ENCODE peak calls at places on chromosomes 13 and 19, in five cellular contexts. One of them, this sample, is unnamed.

GRCh38 chr13:38519229-38519910 is 167.5 kb upstream of the FREM2 start:
- DNase-seq in fibroblast of mammary gland: no peak
- DNase-seq in choroid plexus epithelial cell: no peak
- DNase-seq in psoas muscle: no peak
- DNase-seq in heart left ventricle: no peak
- DNase-seq in this sample: no peak

GRCh38 chr13:79197933-79198332 is 208.1 kb downstream of the RBM26 start:
- DNase-seq in fibroblast of mammary gland: no peak
- DNase-seq in choroid plexus epithelial cell: no peak
- DNase-seq in psoas muscle: no peak
- DNase-seq in heart left ventricle: no peak
- DNase-seq in this sample: no peak

GRCh38 chr13:33927315-33927714 is 109.4 kb downstream of the RFC3 start:
- DNase-seq in fibroblast of mammary gland: peak; percentile 94
- DNase-seq in choroid plexus epithelial cell: peak; percentile 60
- DNase-seq in psoas muscle: no peak
- DNase-seq in heart left ventricle: no peak
- DNase-seq in this sample: peak; percentile 70

GRCh38 chr13:112079696-112080095 is 12.7 kb downstream of the SOX1 start:
- DNase-seq in fibroblast of mammary gland: no peak
- DNase-seq in choroid plexus epithelial cell: no peak
- DNase-seq in psoas muscle: no peak
- DNase-seq in heart left ventricle: no peak
- DNase-seq in this sample: no peak

GRCh38 chr13:59103004-59103768 is 1060.5 kb downstream of the DIAPH3 start:
- DNase-seq in fibroblast of mammary gland: peak; percentile 29
- DNase-seq in choroid plexus epithelial cell: peak; percentile 86
- DNase-seq in psoas muscle: no peak
- DNase-seq in heart left ventricle: no peak
- DNase-seq in this sample: peak; percentile 71

GRCh38 chr19:39436350-39436716 is 584 bp upstream of the RPS16 start:
- DNase-seq in fibroblast of mammary gland: no peak
- DNase-seq in choroid plexus epithelial cell: no peak
- DNase-seq in psoas muscle: no peak
- DNase-seq in heart left ventricle: no peak
- DNase-seq in this sample: no peak

GRCh38 chr13:95296326-95296939 is 4.8 kb downstream of the ABCC4 start:
- DNase-seq in fibroblast of mammary gland: no peak
- DNase-seq in choroid plexus epithelial cell: no peak
- DNase-seq in psoas muscle: peak; percentile 42
- DNase-seq in heart left ventricle: peak; percentile 32
- DNase-seq in this sample: no peak

GRCh38 chr13:20118268-20119140 is 42.3 kb downstream of the GJA3 start:
- DNase-seq in fibroblast of mammary gland: peak; percentile 43
- DNase-seq in choroid plexus epithelial cell: peak; percentile 35
- DNase-seq in psoas muscle: peak; percentile 56
- DNase-seq in heart left ventricle: peak; percentile 58
- DNase-seq in this sample: peak; percentile 36

GRCh38 chr13:43751624-43752023 is 35.1 kb downstream of the ENOX1 start:
- DNase-seq in fibroblast of mammary gland: peak; percentile 22
- DNase-seq in choroid plexus epithelial cell: peak; percentile 18
- DNase-seq in psoas muscle: no peak
- DNase-seq in heart left ventricle: no peak
- DNase-seq in this sample: no peak

GRCh38 chr13:49840266-49840665 is 47.8 kb upstream of the KPNA3 start:
- DNase-seq in fibroblast of mammary gland: no peak
- DNase-seq in choroid plexus epithelial cell: no peak
- DNase-seq in psoas muscle: no peak
- DNase-seq in heart left ventricle: no peak
- DNase-seq in this sample: no peak

GRCh38 chr13:108496364-108497215 is 132.8 kb upstream of the MYO16 start:
- DNase-seq in fibroblast of mammary gland: peak; percentile 4
- DNase-seq in choroid plexus epithelial cell: peak; percentile 43
- DNase-seq in psoas muscle: no peak
- DNase-seq in heart left ventricle: no peak
- DNase-seq in this sample: peak; percentile 23

GRCh38 chr19:2016041-2016807 is 710 bp upstream of the BTBD2 start:
- DNase-seq in fibroblast of mammary gland: peak; percentile 86
- DNase-seq in choroid plexus epithelial cell: peak; percentile 90
- DNase-seq in psoas muscle: peak; percentile 77
- DNase-seq in heart left ventricle: peak; percentile 85
- DNase-seq in this sample: peak; percentile 80

GRCh38 chr19:1166872-1167573 is 7.0 kb downstream of the SBNO2 start:
- DNase-seq in fibroblast of mammary gland: no peak
- DNase-seq in choroid plexus epithelial cell: no peak
- DNase-seq in psoas muscle: no peak
- DNase-seq in heart left ventricle: no peak
- DNase-seq in this sample: no peak

GRCh38 chr19:10378124-10378523 is 2.2 kb downstream of the TYK2 start:
- DNase-seq in fibroblast of mammary gland: no peak
- DNase-seq in choroid plexus epithelial cell: no peak
- DNase-seq in psoas muscle: no peak
- DNase-seq in heart left ventricle: no peak
- DNase-seq in this sample: no peak

GRCh38 chr13:77918391-77919261 is at the start of gene EDNRB:
- DNase-seq in fibroblast of mammary gland: peak; percentile 43
- DNase-seq in choroid plexus epithelial cell: peak; percentile 57
- DNase-seq in psoas muscle: peak; percentile 41
- DNase-seq in heart left ventricle: peak; percentile 61
- DNase-seq in this sample: peak; percentile 43

GRCh38 chr19:48844472-48844871 is 8.2 kb upstream of the HSD17B14 start:
- DNase-seq in fibroblast of mammary gland: peak; percentile 77
- DNase-seq in choroid plexus epithelial cell: peak; percentile 65
- DNase-seq in psoas muscle: no peak
- DNase-seq in heart left ventricle: no peak
- DNase-seq in this sample: peak; percentile 29

GRCh38 chr13:79628463-79628862 is 147.5 kb downstream of the NDFIP2 start:
- DNase-seq in fibroblast of mammary gland: no peak
- DNase-seq in choroid plexus epithelial cell: no peak
- DNase-seq in psoas muscle: no peak
- DNase-seq in heart left ventricle: no peak
- DNase-seq in this sample: no peak

GRCh38 chr13:32883501-32883900 is 132.7 kb upstream of the KL start:
- DNase-seq in fibroblast of mammary gland: peak; percentile 19
- DNase-seq in choroid plexus epithelial cell: peak; percentile 75
- DNase-seq in psoas muscle: no peak
- DNase-seq in heart left ventricle: no peak
- DNase-seq in this sample: peak; percentile 56

GRCh38 chr13:109666656-109667448 is 119.5 kb downstream of the IRS2 start:
- DNase-seq in fibroblast of mammary gland: peak; percentile 21
- DNase-seq in choroid plexus epithelial cell: peak; percentile 38
- DNase-seq in psoas muscle: no peak
- DNase-seq in heart left ventricle: no peak
- DNase-seq in this sample: no peak
- H3K4me3 ChIP-seq in fibroblast of mammary gland: no peak overlapping the region
- H3K4me3 ChIP-seq in choroid plexus epithelial cell: no peak overlapping the region
- H3K4me3 ChIP-seq in psoas muscle: no peak overlapping the region
- H3K4me3 ChIP-seq in heart left ventricle: no peak overlapping the region
- H3K4me3 ChIP-seq in this sample: no peak overlapping the region

GRCh38 chr13:51768976-51769375 is 35.0 kb downstream of the DHRS12 start:
- DNase-seq in fibroblast of mammary gland: no peak
- DNase-seq in choroid plexus epithelial cell: no peak
- DNase-seq in psoas muscle: no peak
- DNase-seq in heart left ventricle: no peak
- DNase-seq in this sample: no peak

GRCh38 chr13:51770160-51770559 is 33.8 kb downstream of the DHRS12 start:
- DNase-seq in fibroblast of mammary gland: no peak
- DNase-seq in choroid plexus epithelial cell: no peak
- DNase-seq in psoas muscle: no peak
- DNase-seq in heart left ventricle: no peak
- DNase-seq in this sample: no peak

GRCh38 chr13:51769455-51770127 is 34.4 kb downstream of the DHRS12 start:
- DNase-seq in fibroblast of mammary gland: peak; percentile 52
- DNase-seq in choroid plexus epithelial cell: peak; percentile 26
- DNase-seq in psoas muscle: peak; percentile 69
- DNase-seq in heart left ventricle: no peak
- DNase-seq in this sample: no peak

GRCh38 chr13:51767100-51767499 is 36.9 kb downstream of the DHRS12 start:
- DNase-seq in fibroblast of mammary gland: no peak
- DNase-seq in choroid plexus epithelial cell: no peak
- DNase-seq in psoas muscle: no peak
- DNase-seq in heart left ventricle: no peak
- DNase-seq in this sample: no peak

GRCh38 chr13:51768378-51768921 is 35.5 kb downstream of the DHRS12 start:
- DNase-seq in fibroblast of mammary gland: no peak
- DNase-seq in choroid plexus epithelial cell: no peak
- DNase-seq in psoas muscle: no peak
- DNase-seq in heart left ventricle: no peak
- DNase-seq in this sample: no peak
- TF ChIP-seq CTCF in fibroblast of mammary gland: no peak
- TF ChIP-seq CTCF in choroid plexus epithelial cell: peak; percentile 39
- TF ChIP-seq CTCF in psoas muscle: no peak
- TF ChIP-seq CTCF in heart left ventricle: no peak
- TF ChIP-seq CTCF in this sample: peak; percentile 7

GRCh38 chr19:19644054-19644388 is 564 bp upstream of the GMIP start:
- DNase-seq in fibroblast of mammary gland: no peak
- DNase-seq in choroid plexus epithelial cell: no peak
- DNase-seq in psoas muscle: no peak
- DNase-seq in heart left ventricle: no peak
- DNase-seq in this sample: no peak
- H3K4me3 ChIP-seq in fibroblast of mammary gland: no peak overlapping the region
- H3K4me3 ChIP-seq in choroid plexus epithelial cell: no peak overlapping the region
- H3K4me3 ChIP-seq in psoas muscle: peak overlapping the region; percentile 76
- H3K4me3 ChIP-seq in heart left ventricle: peak overlapping the region; percentile 76
- H3K4me3 ChIP-seq in this sample: no peak overlapping the region

GRCh38 chr19:51098366-51099069 is 9.7 kb downstream of the CTU1 start:
- DNase-seq in fibroblast of mammary gland: peak; percentile 32
- DNase-seq in choroid plexus epithelial cell: peak; percentile 52
- DNase-seq in psoas muscle: peak; percentile 37
- DNase-seq in heart left ventricle: peak; percentile 37
- DNase-seq in this sample: no peak

GRCh38 chr19:51096473-51097165 is 11.6 kb downstream of the CTU1 start:
- DNase-seq in fibroblast of mammary gland: peak; percentile 12
- DNase-seq in choroid plexus epithelial cell: no peak
- DNase-seq in psoas muscle: no peak
- DNase-seq in heart left ventricle: no peak
- DNase-seq in this sample: no peak

GRCh38 chr19:51097796-51098195 is 10.4 kb downstream of the CTU1 start:
- DNase-seq in fibroblast of mammary gland: no peak
- DNase-seq in choroid plexus epithelial cell: no peak
- DNase-seq in psoas muscle: no peak
- DNase-seq in heart left ventricle: no peak
- DNase-seq in this sample: no peak

GRCh38 chr19:51099070-51099382 is 9.2 kb downstream of the CTU1 start:
- DNase-seq in fibroblast of mammary gland: no peak
- DNase-seq in choroid plexus epithelial cell: no peak
- DNase-seq in psoas muscle: no peak
- DNase-seq in heart left ventricle: no peak
- DNase-seq in this sample: no peak

DNA sequence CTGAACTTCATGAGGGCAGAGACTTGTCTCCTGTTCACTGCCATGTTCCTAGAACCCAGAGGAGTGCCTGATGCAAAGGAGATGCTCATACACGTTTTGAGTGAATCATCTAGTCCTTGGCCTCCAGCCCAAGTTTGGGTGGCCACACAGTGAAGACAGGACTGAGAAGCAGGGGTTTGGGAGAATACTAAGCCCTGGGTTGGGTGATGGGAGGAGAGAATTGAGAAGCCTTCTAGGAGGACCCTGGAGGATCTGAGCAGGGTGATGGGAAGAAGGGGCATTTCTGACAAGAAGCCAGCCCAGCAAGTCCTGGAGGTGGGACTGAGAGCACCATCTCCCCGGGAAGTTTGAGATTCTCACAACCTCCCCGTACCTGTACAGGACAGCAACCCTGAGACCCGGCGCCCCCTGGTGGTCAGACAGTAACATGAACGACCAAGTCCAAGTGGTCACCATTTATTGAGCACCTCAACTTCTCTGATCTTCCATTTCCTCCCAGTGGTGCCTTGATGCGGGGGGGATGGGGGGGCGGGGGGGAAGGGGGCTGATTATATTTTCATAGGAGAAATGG is 11.0 kb downstream of the CTU1 start:
- DNase-seq in fibroblast of mammary gland: peak; percentile 77
- DNase-seq in choroid plexus epithelial cell: peak; percentile 71
- DNase-seq in psoas muscle: peak; percentile 47
- DNase-seq in heart left ventricle: peak; percentile 60
- DNase-seq in this sample: peak; percentile 52
- TF ChIP-seq CTCF in fibroblast of mammary gland: peak; percentile 60
- TF ChIP-seq CTCF in choroid plexus epithelial cell: peak; percentile 75
- TF ChIP-seq CTCF in psoas muscle: peak; percentile 50
- TF ChIP-seq CTCF in heart left ventricle: peak; percentile 44
- TF ChIP-seq CTCF in this sample: peak; percentile 72

GRCh38 chr13:35700661-35701060 is 224.2 kb upstream of the MAB21L1 start:
- DNase-seq in fibroblast of mammary gland: peak; percentile 51
- DNase-seq in choroid plexus epithelial cell: peak; percentile 28
- DNase-seq in psoas muscle: no peak
- DNase-seq in heart left ventricle: no peak
- DNase-seq in this sample: peak; percentile 57

GRCh38 chr13:35699181-35699580 is 222.7 kb upstream of the MAB21L1 start:
- DNase-seq in fibroblast of mammary gland: peak; percentile 78
- DNase-seq in choroid plexus epithelial cell: peak; percentile 37
- DNase-seq in psoas muscle: peak; percentile 30
- DNase-seq in heart left ventricle: no peak
- DNase-seq in this sample: peak; percentile 54

GRCh38 chr13:35702316-35702715 is 225.8 kb upstream of the MAB21L1 start:
- DNase-seq in fibroblast of mammary gland: no peak
- DNase-seq in choroid plexus epithelial cell: no peak
- DNase-seq in psoas muscle: no peak
- DNase-seq in heart left ventricle: no peak
- DNase-seq in this sample: no peak

GRCh38 chr13:35697281-35697680 is 220.8 kb upstream of the MAB21L1 start:
- DNase-seq in fibroblast of mammary gland: no peak
- DNase-seq in choroid plexus epithelial cell: no peak
- DNase-seq in psoas muscle: no peak
- DNase-seq in heart left ventricle: no peak
- DNase-seq in this sample: no peak

GRCh38 chr13:35699805-35700204 is 223.3 kb upstream of the MAB21L1 start:
- DNase-seq in fibroblast of mammary gland: peak; percentile 70
- DNase-seq in choroid plexus epithelial cell: peak; percentile 23
- DNase-seq in psoas muscle: peak; percentile 45
- DNase-seq in heart left ventricle: no peak
- DNase-seq in this sample: peak; percentile 56
- H3K4me3 ChIP-seq in fibroblast of mammary gland: peak overlapping the region; percentile 0
- H3K4me3 ChIP-seq in choroid plexus epithelial cell: peak overlapping the region; percentile 13
- H3K4me3 ChIP-seq in psoas muscle: no peak overlapping the region
- H3K4me3 ChIP-seq in heart left ventricle: no peak overlapping the region
- H3K4me3 ChIP-seq in this sample: peak overlapping the region; percentile 14

GRCh38 chr19:18282021-18282787 is 782 bp upstream of the JUND start:
- DNase-seq in fibroblast of mammary gland: peak; percentile 76
- DNase-seq in choroid plexus epithelial cell: no peak
- DNase-seq in psoas muscle: no peak
- DNase-seq in heart left ventricle: no peak
- DNase-seq in this sample: no peak
- TF ChIP-seq CTCF in fibroblast of mammary gland: peak; percentile 16
- TF ChIP-seq CTCF in choroid plexus epithelial cell: no peak
- TF ChIP-seq CTCF in psoas muscle: no peak
- TF ChIP-seq CTCF in heart left ventricle: no peak
- TF ChIP-seq CTCF in this sample: peak; percentile 30

GRCh38 chr19:45470147-45471081 is 2.6 kb downstream of the FOSB start:
- DNase-seq in fibroblast of mammary gland: peak; percentile 79
- DNase-seq in choroid plexus epithelial cell: peak; percentile 25
- DNase-seq in psoas muscle: peak; percentile 33
- DNase-seq in heart left ventricle: peak; percentile 34
- DNase-seq in this sample: peak; percentile 62
- H3K4me3 ChIP-seq in fibroblast of mammary gland: peak overlapping the region; percentile 93
- H3K4me3 ChIP-seq in choroid plexus epithelial cell: peak overlapping the region; percentile 92
- H3K4me3 ChIP-seq in psoas muscle: peak overlapping the region; percentile 86
- H3K4me3 ChIP-seq in heart left ventricle: peak overlapping the region; percentile 84
- H3K4me3 ChIP-seq in this sample: peak overlapping the region; percentile 85

This sample was measured in astrocyte of the spinal cord.